ENCODE peak calls at places on chromosomes 5 and 9, in eight cellular contexts. U is AG08395, Q is NCI-H460, Y is retina, M is Karpas-422, D is EH, Z is mammary epithelial cell, K is neural crest cell. L is an unnamed sample.
A peak's percentile ranks its signal among the peaks of the same experiment; 100 is the strongest.

GRCh38 chr5:36398137-36398536 is 96.4 kb upstream of the RANBP3L start:
- DNase-seq in U (peak; percentile 45), Q (no peak), Y (no peak), M (no peak), D (peak; percentile 56), Z (peak; percentile 19), K (no peak), L (no peak)

GRCh38 chr9:123686849-123687233 is 243.1 kb downstream of the DENND1A start:
- DNase-seq in U (no peak), Q (no peak), Y (no peak), M (no peak), D (no peak), Z (no peak), K (no peak), L (no peak)

GRCh38 chr9:30944233-30944585 is 1440.2 kb upstream of the ACO1 start:
- DNase-seq in U (no peak), Q (no peak), Y (no peak), M (no peak), D (no peak), Z (no peak), K (no peak), L (no peak)

GRCh38 chr9:115924669-115924987 is 229.0 kb upstream of the PAPPA start:
- DNase-seq in U (no peak), Q (no peak), Y (no peak), M (no peak), D (no peak), Z (no peak), K (no peak), L (no peak)

GRCh38 chr5:83586874-83587776 is 115.6 kb downstream of the VCAN start:
- DNase-seq in U (no peak), Q (no peak), Y (no peak), M (no peak), D (peak; percentile 23), Z (no peak), K (no peak), L (no peak)

GRCh38 chr5:170478306-170478705 is 25.5 kb upstream of the KCNIP1 start:
- DNase-seq in U (no peak), Q (no peak), Y (no peak), M (no peak), D (no peak), Z (no peak), K (no peak), L (no peak)

GRCh38 chr5:154461531-154461930 is 15.7 kb downstream of the SAP30L start:
- DNase-seq in U (no peak), Q (no peak), Y (no peak), M (no peak), D (no peak), Z (no peak), K (no peak), L (peak; percentile 40)

GRCh38 chr9:133823189-133824105 is 85.3 kb upstream of the SARDH start:
- DNase-seq in U (no peak), Q (no peak), Y (peak; percentile 49), M (no peak), D (no peak), Z (no peak), K (no peak), L (no peak)

GRCh38 chr9:114538241-114538640 is 33.0 kb upstream of the WHRN start:
- DNase-seq in U (no peak), Q (peak; percentile 26), Y (no peak), M (peak; percentile 85), D (no peak), Z (peak; percentile 13), K (no peak), L (peak; percentile 8)

GRCh38 chr9:942805-943580 is 33.5 kb upstream of the DMRT3 start:
- DNase-seq in U (no peak), Q (no peak), Y (no peak), M (no peak), D (no peak), Z (no peak), K (no peak), L (no peak)

GRCh38 chr5:142758062-142758802 is 11.9 kb upstream of the ARHGAP26 start:
- DNase-seq in U (no peak), Q (no peak), Y (no peak), M (no peak), D (no peak), Z (no peak), K (no peak), L (no peak)

GRCh38 chr5:998276-998974 is 10.2 kb upstream of the NKD2 start:
- DNase-seq in U (no peak), Q (no peak), Y (peak; percentile 2), M (no peak), D (no peak), Z (no peak), K (no peak), L (peak; percentile 3)

GRCh38 chr5:102946414-102946813 is 173.5 kb downstream of the GIN1 start:
- DNase-seq in U (no peak), Q (no peak), Y (no peak), M (no peak), D (no peak), Z (no peak), K (no peak), L (no peak)

GRCh38 chr5:170333161-170333909 is 35.8 kb upstream of the LCP2 start:
- DNase-seq in U (no peak), Q (no peak), Y (no peak), M (no peak), D (no peak), Z (peak; percentile 50), K (peak; percentile 7), L (peak; percentile 11)

GRCh38 chr9:2787065-2787464 is 56.8 kb downstream of the PUM3 start:
- DNase-seq in U (peak; percentile 46), Q (no peak), Y (no peak), M (no peak), D (peak; percentile 84), Z (peak; percentile 47), K (no peak), L (no peak)

GRCh38 chr5:135714126-135714894 is 120.2 kb upstream of the SLC25A48 start:
- DNase-seq in U (peak; percentile 84), Q (no peak), Y (no peak), M (no peak), D (peak; percentile 32), Z (no peak), K (no peak), L (no peak)

GRCh38 chr5:60639544-60639943 is 60.4 kb downstream of the DEPDC1B start:
- DNase-seq in U (no peak), Q (no peak), Y (no peak), M (no peak), D (no peak), Z (no peak), K (no peak), L (no peak)

GRCh38 chr5:50694027-50694590 is 27.7 kb downstream of the PARP8 start:
- DNase-seq in U (no peak), Q (no peak), Y (no peak), M (no peak), D (no peak), Z (no peak), K (no peak), L (no peak)

GRCh38 chr5:8391916-8392315 is 523.0 kb downstream of the MTRR start:
- DNase-seq in U (no peak), Q (no peak), Y (peak; percentile 7), M (no peak), D (no peak), Z (no peak), K (no peak), L (no peak)

GRCh38 chr9:136244116-136244775 is 1.4 kb downstream of the QSOX2 start:
- DNase-seq in U (no peak), Q (no peak), Y (no peak), M (peak; percentile 66), D (no peak), Z (no peak), K (no peak), L (peak; percentile 42)

GRCh38 chr5:124806026-124806856 is 59.8 kb upstream of the ZNF608 start:
- DNase-seq in U (peak; percentile 35), Q (no peak), Y (peak; percentile 84), M (no peak), D (peak; percentile 4), Z (peak; percentile 88), K (peak; percentile 45), L (peak; percentile 92)

GRCh38 chr5:134018154-134018985 is 13.6 kb upstream of the VDAC1 start:
- DNase-seq in U (peak; percentile 27), Q (no peak), Y (no peak), M (no peak), D (no peak), Z (peak; percentile 15), K (no peak), L (no peak)

GRCh38 chr5:43601454-43602260 is 1.3 kb upstream of the NNT start:
- DNase-seq in U (peak; percentile 29), Q (no peak), Y (no peak), M (peak; percentile 81), D (peak; percentile 71), Z (peak; percentile 30), K (no peak), L (peak; percentile 26)